ENCODE peak calls at places on chromosome 18, in eight cellular contexts. L is activated CD8-positive, alpha-beta memory T cell treated with anti-CD3 and anti-CD28 coated beads for 48 hours; Z is activated T-cell treated with anti-CD3 and anti-CD28 coated beads for 1 hour; Q is PC-3; I is colonic mucosa; X is omental fat pad; H is T-helper 2 cell; A is caudate nucleus. S is an unnamed sample.

GRCh38 chr18:51279367-51279984 is 82.0 kb upstream of the MEX3C start:
- DNase-seq in L (no peak), Z (no peak), Q (no peak), I (no peak), X (no peak), H (no peak), A (no peak), S (no peak)

GRCh38 chr18:41372266-41372665 is 582.8 kb upstream of the PIK3C3 start:
- DNase-seq in L (no peak), Z (no peak), Q (no peak), I (no peak), X (no peak), H (no peak), A (no peak), S (no peak)

GRCh38 chr18:62452280-62452824 is 70.5 kb upstream of the ZCCHC2 start:
- DNase-seq in L (no peak), Z (no peak), Q (peak; percentile 14), I (no peak), X (no peak), H (no peak), A (no peak), S (no peak)

GRCh38 chr18:63022429-63023022 is 297.0 kb downstream of the BCL2 start:
- DNase-seq in L (no peak), Z (no peak), Q (no peak), I (no peak), X (no peak), H (no peak), A (no peak), S (peak; percentile 74)

GRCh38 chr18:54020971-54021370 is 203.5 kb downstream of the MBD2 start:
- DNase-seq in L (no peak), Z (no peak), Q (no peak), I (no peak), X (no peak), H (no peak), A (no peak), S (no peak)

GRCh38 chr18:42289526-42289925 is 334.5 kb downstream of the PIK3C3 start:
- DNase-seq in L (no peak), Z (no peak), Q (no peak), I (no peak), X (no peak), H (no peak), A (no peak), S (no peak)

GRCh38 chr18:24176727-24177416 is 38.0 kb downstream of the CABYR start:
- DNase-seq in L (peak; percentile 55), Z (peak; percentile 18), Q (peak; percentile 66), I (peak; percentile 72), X (peak; percentile 55), H (no peak), A (peak; percentile 53), S (peak; percentile 41)

GRCh38 chr18:9103488-9103887 is 989 bp downstream of the NDUFV2 start:
- DNase-seq in L (no peak), Z (no peak), Q (peak; percentile 50), I (no peak), X (no peak), H (no peak), A (no peak), S (no peak)

GRCh38 chr18:41940506-41941215 is 14.4 kb upstream of the PIK3C3 start:
- DNase-seq in L (no peak), Z (no peak), Q (peak; percentile 56), I (no peak), X (no peak), H (no peak), A (no peak), S (no peak)

GRCh38 chr18:54023471-54023870 is 201.0 kb downstream of the MBD2 start:
- DNase-seq in L (no peak), Z (no peak), Q (peak; percentile 90), I (no peak), X (no peak), H (no peak), A (no peak), S (no peak)

GRCh38 chr18:54880706-54881105 is 52.4 kb downstream of the RAB27B start:
- DNase-seq in L (no peak), Z (no peak), Q (peak; percentile 69), I (no peak), X (no peak), H (no peak), A (no peak), S (no peak)

GRCh38 chr18:7568426-7568825 is 1.3 kb downstream of the PTPRM start:
- DNase-seq in L (no peak), Z (no peak), Q (peak; percentile 28), I (peak; percentile 33), X (peak; percentile 25), H (no peak), A (no peak), S (no peak)

GRCh38 chr18:45920367-45920766 is 46.8 kb downstream of the EPG5 start:
- DNase-seq in L (no peak), Z (no peak), Q (peak; percentile 60), I (peak; percentile 68), X (peak; percentile 44), H (no peak), A (peak; percentile 6), S (peak; percentile 73)

GRCh38 chr18:49846263-49846662 is 32.9 kb upstream of the ACAA2 start:
- DNase-seq in L (no peak), Z (no peak), Q (no peak), I (no peak), X (no peak), H (no peak), A (no peak), S (peak; percentile 66)

GRCh38 chr18:71020342-71021096 is 731.7 kb downstream of the SOCS6 start:
- DNase-seq in L (no peak), Z (no peak), Q (peak; percentile 23), I (no peak), X (no peak), H (no peak), A (no peak), S (no peak)

GRCh38 chr18:51068111-51068510 is 38.1 kb downstream of the SMAD4 start:
- DNase-seq in L (no peak), Z (no peak), Q (peak; percentile 51), I (no peak), X (no peak), H (no peak), A (no peak), S (no peak)